ENCODE peak calls at places on chromosome 11, in four cellular contexts. One of them, this sample, is unnamed.

GRCh38 chr11:16986434-16987204 is 27.6 kb downstream of the PLEKHA7 start:
- DNase-seq in sigmoid colon: no peak
- DNase-seq in ovary: peak; percentile 31
- DNase-seq in psoas muscle: no peak
- DNase-seq in this sample: no peak

GRCh38 chr11:82398300-82398815 is 335.3 kb downstream of the FAM181B start:
- DNase-seq in ovary: peak; percentile 37
- DNase-seq in sigmoid colon: peak; percentile 68
- DNase-seq in psoas muscle: no peak
- DNase-seq in this sample: no peak

GRCh38 chr11:68649851-68650555 is 34.3 kb upstream of the GAL start:
- DNase-seq in sigmoid colon: no peak
- DNase-seq in ovary: no peak
- DNase-seq in psoas muscle: no peak
- DNase-seq in this sample: no peak

GRCh38 chr11:3195251-3196160 is 23.1 kb downstream of the MRGPRG start:
- DNase-seq in sigmoid colon: peak; percentile 62
- DNase-seq in psoas muscle: no peak
- DNase-seq in ovary: no peak
- DNase-seq in this sample: no peak

GRCh38 chr11:2912038-2912410 is 17.2 kb downstream of the PHLDA2 start:
- DNase-seq in psoas muscle: no peak
- DNase-seq in sigmoid colon: no peak
- DNase-seq in ovary: no peak
- DNase-seq in this sample: no peak

GRCh38 chr11:133842730-133843129 is 2.6 kb downstream of the SPATA19 start:
- DNase-seq in sigmoid colon: no peak
- DNase-seq in psoas muscle: no peak
- DNase-seq in ovary: no peak
- DNase-seq in this sample: no peak

GRCh38 chr11:19846654-19847330 is 134.2 kb downstream of the NAV2 start:
- DNase-seq in psoas muscle: no peak
- DNase-seq in ovary: peak; percentile 64
- DNase-seq in sigmoid colon: no peak
- DNase-seq in this sample: peak; percentile 74

GRCh38 chr11:57761301-57762234 is at the start of gene CTNND1:
- DNase-seq in ovary: peak; percentile 94
- DNase-seq in sigmoid colon: peak; percentile 97
- DNase-seq in psoas muscle: peak; percentile 80
- DNase-seq in this sample: peak; percentile 87

GRCh38 chr11:30487200-30487898 is 98.8 kb downstream of the MPPED2 start:
- DNase-seq in psoas muscle: peak; percentile 15
- DNase-seq in ovary: no peak
- DNase-seq in sigmoid colon: peak; percentile 67
- DNase-seq in this sample: peak; percentile 48

GRCh38 chr11:63906585-63906984 is 10.4 kb downstream of the RCOR2 start:
- DNase-seq in psoas muscle: no peak
- DNase-seq in sigmoid colon: no peak
- DNase-seq in ovary: no peak
- DNase-seq in this sample: no peak

GRCh38 chr11:58780578-58780977 is 48.8 kb upstream of the GLYAT start:
- DNase-seq in psoas muscle: no peak
- DNase-seq in ovary: no peak
- DNase-seq in sigmoid colon: no peak
- DNase-seq in this sample: no peak

GRCh38 chr11:40387240-40387980 is 1072.0 kb downstream of the LRRC4C start:
- DNase-seq in ovary: no peak
- DNase-seq in psoas muscle: no peak
- DNase-seq in sigmoid colon: no peak
- DNase-seq in this sample: no peak

GRCh38 chr11:11313902-11314692 is 39.0 kb downstream of the CSNK2A3 start:
- DNase-seq in psoas muscle: peak; percentile 20
- DNase-seq in ovary: no peak
- DNase-seq in sigmoid colon: no peak
- DNase-seq in this sample: no peak

GRCh38 chr11:108616549-108616948 is 23.0 kb upstream of the EXPH5 start:
- DNase-seq in psoas muscle: no peak
- DNase-seq in ovary: no peak
- DNase-seq in sigmoid colon: no peak
- DNase-seq in this sample: no peak

GRCh38 chr11:60370811-60371297 is 7.5 kb upstream of the MS4A7 start:
- DNase-seq in psoas muscle: no peak
- DNase-seq in sigmoid colon: no peak
- DNase-seq in ovary: no peak
- DNase-seq in this sample: no peak
- H3K27ac ChIP-seq in psoas muscle: no peak overlapping the region
- H3K27ac ChIP-seq in sigmoid colon: peak overlapping the region; percentile 14
- H3K27ac ChIP-seq in ovary: no peak overlapping the region
- H3K27ac ChIP-seq in this sample: peak overlapping the region; percentile 9

DNA sequence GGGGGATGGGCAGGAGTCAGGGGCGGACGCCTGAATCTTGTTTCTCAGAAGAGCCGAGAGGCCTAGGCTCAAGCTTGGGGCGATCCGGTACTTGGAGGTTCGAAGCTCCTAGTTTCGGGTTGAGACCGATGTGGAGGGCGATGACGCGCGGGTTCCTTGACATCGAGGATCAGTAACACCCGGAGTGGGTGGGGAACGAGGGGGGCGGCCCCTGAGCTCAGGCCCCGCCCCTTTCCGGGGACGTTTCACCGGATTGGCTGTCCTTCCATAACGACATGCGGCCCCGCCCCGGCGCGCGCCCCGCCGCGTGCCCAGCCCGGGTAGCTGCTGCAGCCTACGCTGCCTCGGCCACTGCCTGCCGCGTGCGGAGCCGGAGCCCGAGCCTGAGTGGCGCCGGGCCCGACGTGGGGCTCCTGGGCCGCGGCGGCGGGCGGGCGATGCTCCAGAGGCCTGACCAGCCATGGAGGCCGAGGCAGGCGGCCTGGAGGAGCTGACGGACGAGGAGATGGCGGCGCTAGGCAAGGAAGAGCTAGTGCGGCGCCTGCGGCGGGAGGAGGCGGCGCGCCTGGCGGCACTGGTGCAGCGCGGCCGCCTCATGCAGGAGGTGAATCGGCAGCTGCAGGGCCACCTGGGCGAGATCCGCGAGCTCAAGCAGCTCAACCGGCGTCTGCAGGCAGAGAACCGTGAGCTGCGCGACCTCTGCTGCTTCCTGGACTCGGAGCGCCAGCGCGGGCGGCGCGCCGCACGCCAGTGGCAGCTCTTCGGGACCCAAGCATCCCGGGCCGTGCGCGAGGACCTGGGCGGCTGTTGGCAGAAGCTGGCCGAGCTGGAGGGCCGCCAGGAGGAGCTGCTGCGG is at the start of gene CCDC85B:
- DNase-seq in sigmoid colon: peak; percentile 100
- DNase-seq in ovary: peak; percentile 100
- DNase-seq in psoas muscle: peak; percentile 99
- DNase-seq in this sample: peak; percentile 100
- H3K4me1 ChIP-seq in sigmoid colon: peaks cover 70% of the 10 kb centered on the region
- H3K4me1 ChIP-seq in ovary: peaks cover 21% of the 10 kb centered on the region
- H3K4me1 ChIP-seq in psoas muscle: peaks cover 29% of the 10 kb centered on the region
- H3K4me1 ChIP-seq in this sample: peaks cover 7% of the 10 kb centered on the region

GRCh38 chr11:15836801-15837200 is 519.5 kb downstream of the SOX6 start:
- DNase-seq in psoas muscle: no peak
- DNase-seq in sigmoid colon: no peak
- DNase-seq in ovary: no peak
- DNase-seq in this sample: no peak
- H3K27me3 ChIP-seq in psoas muscle: no peaks in the 10 kb centered on the region
- H3K27me3 ChIP-seq in sigmoid colon: no peaks in the 10 kb centered on the region
- H3K27me3 ChIP-seq in ovary: no peaks in the 10 kb centered on the region
- H3K27me3 ChIP-seq in this sample: no peaks in the 10 kb centered on the region

GRCh38 chr11:73513707-73514106 is 84.2 kb downstream of the FAM168A start:
- DNase-seq in psoas muscle: no peak
- DNase-seq in ovary: no peak
- DNase-seq in sigmoid colon: no peak
- DNase-seq in this sample: no peak
- H3K27ac ChIP-seq in psoas muscle: no peak overlapping the region
- H3K27ac ChIP-seq in ovary: no peak overlapping the region
- H3K27ac ChIP-seq in sigmoid colon: no peak overlapping the region
- H3K27ac ChIP-seq in this sample: no peak overlapping the region

GRCh38 chr11:80538040-80538439 is 1097.2 kb upstream of the TENM4 start:
- DNase-seq in ovary: no peak
- DNase-seq in psoas muscle: no peak
- DNase-seq in sigmoid colon: no peak
- DNase-seq in this sample: no peak
- H3K4me1 ChIP-seq in ovary: no peaks in the 10 kb centered on the region
- H3K4me1 ChIP-seq in psoas muscle: no peaks in the 10 kb centered on the region
- H3K4me1 ChIP-seq in sigmoid colon: no peaks in the 10 kb centered on the region
- H3K4me1 ChIP-seq in this sample: no peaks in the 10 kb centered on the region

This sample was measured in right cardiac atrium.